ENCODE peak calls at places on chromosome 7, in eight cellular contexts. N is A549, L is heart left ventricle, S is gastrocnemius medialis, I is transverse colon, Y is ovary, M is GM12891, G is uterus. U is an unnamed sample.

GRCh38 chr7:24898691-24899090 is 81.3 kb downstream of the OSBPL3 start:
- DNase-seq in N (no peak), L (no peak), S (no peak), I (no peak), Y (no peak), M (peak), G (no peak), U (no peak)

GRCh38 chr7:18003286-18003685 is 24.4 kb downstream of the PRPS1L1 start:
- DNase-seq in N (no peak), L (no peak), S (no peak), I (no peak), Y (no peak), M (no peak), G (no peak), U (no peak)

GRCh38 chr7:80833289-80834104 is 85.4 kb downstream of the SEMA3C start:
- DNase-seq in N (peak), L (no peak), S (no peak), I (no peak), Y (no peak), M (no peak), G (no peak), U (no peak)

GRCh38 chr7:127587663-127588018 is 570 bp upstream of the ARF5 start:
- DNase-seq in N (no peak), L (peak), S (no peak), I (peak), Y (peak), M (no peak), G (peak), U (no peak)

GRCh38 chr7:35004531-35005096 is 32.7 kb downstream of the DPY19L1 start:
- DNase-seq in N (peak), L (no peak), S (no peak), I (no peak), Y (no peak), M (no peak), G (no peak), U (peak)

GRCh38 chr7:102286237-102287081 is at the start of gene SH2B2:
- DNase-seq in N (peak), L (peak), S (peak), I (peak), Y (peak), M (peak), G (peak), U (peak)

GRCh38 chr7:29884399-29885272 is 78.3 kb downstream of the WIPF3 start:
- DNase-seq in N (no peak), L (no peak), S (no peak), I (peak), Y (peak), M (no peak), G (no peak), U (no peak)

GRCh38 chr7:159031750-159032149 is 112.9 kb downstream of the VIPR2 start:
- DNase-seq in N (no peak), L (no peak), S (no peak), I (peak), Y (peak), M (no peak), G (no peak), U (no peak)

GRCh38 chr7:90816511-90817142 is 220.5 kb downstream of the CDK14 start:
- DNase-seq in N (peak), L (no peak), S (no peak), I (no peak), Y (no peak), M (no peak), G (peak), U (no peak)

GRCh38 chr7:106896268-106896667 is 31.2 kb downstream of the PIK3CG start:
- DNase-seq in N (no peak), L (no peak), S (no peak), I (no peak), Y (no peak), M (no peak), G (no peak), U (no peak)

GRCh38 chr7:91892821-91893340 is 12.4 kb upstream of the MTERF1 start:
- DNase-seq in N (no peak), L (no peak), S (no peak), I (no peak), Y (no peak), M (no peak), G (no peak), U (no peak)

GRCh38 chr7:27150568-27151340 is 1.6 kb downstream of the HOXA3 start:
- DNase-seq in N (peak), L (peak), S (peak), I (peak), Y (peak), M (peak), G (peak), U (peak)

GRCh38 chr7:18497082-18497481 is 1.5 kb downstream of the HDAC9 start:
- DNase-seq in N (no peak), L (no peak), S (no peak), I (no peak), Y (no peak), M (no peak), G (no peak), U (no peak)

GRCh38 chr7:66521675-66522074 is 107.0 kb upstream of the KCTD7 start:
- DNase-seq in N (no peak), L (no peak), S (no peak), I (no peak), Y (no peak), M (no peak), G (no peak), U (no peak)

GRCh38 chr7:93245525-93246432 is 13.6 kb downstream of the VPS50 start:
- DNase-seq in N (peak), L (no peak), S (no peak), I (no peak), Y (no peak), M (no peak), G (no peak), U (peak)

GRCh38 chr7:130273081-130273699 is 6.5 kb downstream of the CPA2 start:
- DNase-seq in N (no peak), L (no peak), S (no peak), I (no peak), Y (peak), M (no peak), G (peak), U (no peak)

GRCh38 chr7:3835102-3835501 is 534.0 kb downstream of the SDK1 start:
- DNase-seq in N (no peak), L (no peak), S (no peak), I (peak), Y (no peak), M (no peak), G (no peak), U (no peak)

GRCh38 chr7:85286449-85286848 is 99.6 kb upstream of the SEMA3D start:
- DNase-seq in N (no peak), L (no peak), S (no peak), I (no peak), Y (no peak), M (no peak), G (no peak), U (no peak)

GRCh38 chr7:50396856-50397255 is 53.3 kb downstream of the FIGNL1 start:
- DNase-seq in N (no peak), L (no peak), S (no peak), I (no peak), Y (no peak), M (no peak), G (no peak), U (no peak)

GRCh38 chr7:39589323-39590111 is 23.3 kb downstream of the YAE1 start:
- DNase-seq in N (peak), L (peak), S (no peak), I (no peak), Y (no peak), M (no peak), G (no peak), U (peak)

GRCh38 chr7:99365318-99366141 is 9.0 kb upstream of the ARPC1B start:
- DNase-seq in N (peak), L (peak), S (no peak), I (peak), Y (no peak), M (peak), G (no peak), U (peak)

GRCh38 chr7:13282377-13282980 is 595.0 kb downstream of the ARL4A start:
- DNase-seq in N (peak), L (no peak), S (no peak), I (no peak), Y (no peak), M (no peak), G (no peak), U (no peak)

DNA sequence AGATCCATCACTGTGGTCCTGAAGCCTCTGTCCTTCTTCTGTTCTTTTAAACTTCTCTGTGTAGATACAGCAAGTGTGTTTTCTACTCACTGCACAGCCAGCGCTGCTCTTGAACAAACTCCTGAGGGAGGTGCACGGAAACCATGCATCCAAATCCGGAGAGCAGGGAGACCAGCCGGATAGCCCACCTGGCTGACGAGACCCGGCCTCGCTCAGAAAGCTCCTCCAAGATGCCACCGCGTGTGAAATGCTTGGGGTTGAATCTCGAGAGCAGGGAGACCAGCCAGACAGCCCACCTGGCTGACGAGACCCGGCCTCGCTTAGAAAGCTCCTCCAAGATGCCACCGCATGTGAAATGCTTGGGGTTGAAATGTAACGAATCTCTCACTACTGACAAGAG is 602.0 kb downstream of the PTPRN2 start:
- DNase-seq in N (no peak), L (no peak), S (no peak), I (no peak), Y (no peak), M (no peak), G (no peak), U (no peak)
- TF ChIP-seq POLR2A in N (no peak), L (no peak), S (no peak), I (no peak), Y (no peak), M (no peak), G (no peak), U (no peak)

GRCh38 chr7:157228864-157229422 is 90.2 kb downstream of the UBE3C start:
- DNase-seq in N (peak), L (no peak), S (no peak), I (no peak), Y (no peak), M (no peak), G (no peak), U (peak)
- TF ChIP-seq POLR2A in N (no peak), L (no peak), S (no peak), I (no peak), Y (no peak), M (no peak), G (no peak), U (no peak)

DNA sequence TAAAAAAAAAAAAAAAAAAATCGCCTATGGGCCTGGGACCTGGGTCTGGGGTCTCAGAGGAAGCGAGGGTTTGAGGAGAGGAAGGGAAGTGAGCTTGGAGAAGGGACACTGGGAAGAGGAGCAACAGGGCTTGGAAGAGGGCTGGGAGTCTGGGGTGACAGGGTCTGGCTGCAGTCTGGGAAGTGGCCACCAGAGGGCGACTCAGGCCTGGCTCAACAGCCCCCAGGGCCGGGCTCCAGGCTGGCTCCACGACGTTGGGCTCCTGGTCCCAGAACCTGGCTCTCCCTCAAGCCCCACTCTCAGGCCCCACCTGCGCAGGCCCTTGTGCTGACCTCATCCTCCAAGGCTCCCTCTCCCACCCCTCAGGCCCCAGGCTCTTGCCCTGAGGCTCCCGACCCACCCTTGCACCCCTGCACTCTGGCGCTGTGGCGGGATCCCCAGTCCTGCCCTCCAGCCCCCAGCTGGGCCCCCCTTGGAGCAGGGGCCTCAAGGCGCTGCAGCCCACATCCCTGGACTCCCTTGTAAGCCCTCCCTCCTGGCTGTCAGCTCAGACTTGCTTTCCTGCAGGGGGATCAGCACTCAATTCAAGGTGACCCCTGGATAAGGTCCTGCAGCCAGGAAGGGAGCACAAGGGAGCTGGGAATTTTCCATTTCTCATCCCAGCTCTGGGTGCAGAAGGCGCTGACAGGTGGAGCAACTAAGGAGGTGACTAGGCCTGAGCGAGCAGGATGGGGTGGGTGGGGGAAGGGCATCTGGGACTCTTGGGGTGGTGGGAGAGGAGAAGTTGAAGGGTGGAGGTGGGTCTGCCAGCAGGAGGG is 5.4 kb upstream of the SPACDR start:
- DNase-seq in N (peak), L (peak), S (peak), I (peak), Y (peak), M (peak), G (peak), U (peak)
- TF ChIP-seq POLR2A in N (no peak), L (no peak), S (no peak), I (no peak), Y (no peak), M (no peak), G (no peak), U (no peak)

GRCh38 chr7:1508277-1508758 is 4.1 kb upstream of the INTS1 start:
- DNase-seq in N (no peak), L (no peak), S (no peak), I (no peak), Y (no peak), M (no peak), G (no peak), U (no peak)
- TF ChIP-seq POLR2A in N (no peak), L (no peak), S (no peak), I (no peak), Y (no peak), M (no peak), G (no peak), U (no peak)

GRCh38 chr7:73828107-73828803 is 2.5 kb upstream of the CLDN4 start:
- DNase-seq in N (peak), L (no peak), S (no peak), I (peak), Y (no peak), M (no peak), G (peak), U (peak)
- TF ChIP-seq POLR2A in N (no peak), L (no peak), S (no peak), I (peak), Y (no peak), M (no peak), G (no peak), U (no peak)

DNA sequence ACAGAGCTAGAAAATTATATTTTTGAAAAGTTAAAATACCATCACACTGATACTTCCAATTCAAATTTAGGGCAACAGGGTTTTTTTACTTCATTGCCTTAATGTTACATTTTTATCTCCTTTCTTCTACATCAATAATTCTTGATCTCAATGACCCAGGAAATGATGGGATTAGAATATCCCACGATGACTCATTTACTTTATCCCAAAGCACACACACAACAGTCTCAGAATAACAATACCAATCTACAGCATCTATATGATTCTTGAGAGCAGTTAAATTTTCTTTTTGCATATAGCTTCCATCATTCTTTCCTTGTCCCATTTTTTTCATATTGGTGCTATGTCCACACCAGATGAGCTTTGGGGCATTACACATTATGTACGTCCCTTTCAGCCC is 98.4 kb upstream of the EEPD1 start:
- DNase-seq in N (no peak), L (no peak), S (no peak), I (no peak), Y (no peak), M (no peak), G (no peak), U (no peak)
- TF ChIP-seq POLR2A in N (no peak), L (no peak), S (no peak), I (no peak), Y (no peak), M (no peak), G (no peak), U (no peak)

GRCh38 chr7:7566651-7567611 is at the start of gene MIOS:
- DNase-seq in N (peak), L (peak), S (peak), I (peak), Y (peak), M (peak), G (peak), U (peak)
- TF ChIP-seq POLR2A in N (peak), L (peak), S (peak), I (peak), Y (peak), M (peak), G (no peak), U (peak)